ENCODE peak calls at places on chromosomes 5 and 9, in five cellular contexts. T is stimulated activated CD4-positive, alpha-beta T cell treated with anti-CD3 and anti-CD28 coated beads, Interleukin-4, amount 100 ng/mL, for 1 hour; N is GM12891; S is HT1080; O is activated CD4-positive, CD25-positive, alpha-beta regulatory T cell. G is an unnamed sample.

GRCh38 chr5:179606910-179607448 is 16.5 kb downstream of the HNRNPH1 start:
- DNase-seq in S (no peak), O (no peak), T (no peak), N (no peak), G (no peak)

GRCh38 chr5:88675758-88676636 is 207.0 kb downstream of the MEF2C start:
- DNase-seq in S (no peak), T (no peak), N (no peak), O (no peak), G (peak)

GRCh38 chr9:13364271-13364670 is 84.8 kb upstream of the MPDZ start:
- DNase-seq in S (no peak), T (no peak), N (no peak), O (no peak), G (no peak)

GRCh38 chr5:10120934-10121333 is 128.8 kb downstream of the ATPSCKMT start:
- DNase-seq in O (no peak), T (no peak), N (no peak), S (no peak), G (no peak)

GRCh38 chr9:132006657-132007370 is 72.9 kb downstream of the MED27 start:
- DNase-seq in S (no peak), T (no peak), N (peak), O (no peak), G (peak)

GRCh38 chr5:39197556-39197955 is 21.8 kb downstream of the FYB1 start:
- DNase-seq in S (no peak), T (peak), N (no peak), O (no peak), G (no peak)

GRCh38 chr9:70917277-70917676 is 204.1 kb downstream of the TRPM3 start:
- DNase-seq in T (no peak), O (no peak), N (no peak), S (no peak), G (no peak)

GRCh38 chr9:101027733-101028345 is 688 bp upstream of the PLPPR1 start:
- DNase-seq in S (peak), O (no peak), N (no peak), T (no peak), G (no peak)

GRCh38 chr9:129285979-129286772 is 108.1 kb upstream of the IER5L start:
- DNase-seq in S (no peak), O (no peak), T (no peak), N (no peak), G (no peak)

GRCh38 chr9:98429613-98430012 is 174.2 kb upstream of the TBC1D2 start:
- DNase-seq in N (no peak), O (no peak), S (peak), T (no peak), G (no peak)

GRCh38 chr5:68898961-68899471 is 194.8 kb upstream of the SLC30A5 start:
- DNase-seq in O (no peak), S (peak), N (no peak), T (no peak), G (no peak)

GRCh38 chr9:8492034-8492433 is 692.5 kb upstream of the DMAC1 start:
- DNase-seq in N (no peak), T (no peak), S (no peak), O (no peak), G (no peak)

GRCh38 chr9:78972303-78973002 is 599.3 kb upstream of the TLE4 start:
- DNase-seq in T (no peak), S (no peak), N (no peak), O (no peak), G (no peak)

GRCh38 chr5:5719292-5719691 is 296.8 kb downstream of the ICE1 start:
- DNase-seq in N (no peak), T (no peak), O (no peak), S (no peak), G (no peak)

GRCh38 chr5:126527892-126528291 is 67.1 kb downstream of the ALDH7A1 start:
- DNase-seq in N (no peak), T (no peak), O (no peak), S (peak), G (no peak)

GRCh38 chr9:70043689-70044449 is at the start of gene MAMDC2:
- DNase-seq in O (no peak), T (no peak), S (no peak), N (no peak), G (no peak)

GRCh38 chr5:74034738-74035137 is 408.7 kb downstream of the ARHGEF28 start:
- DNase-seq in T (no peak), S (peak), N (no peak), O (no peak), G (no peak)

GRCh38 chr5:120545951-120546350 is 81.9 kb downstream of the PRR16 start:
- DNase-seq in S (no peak), N (no peak), O (no peak), T (no peak), G (no peak)

GRCh38 chr5:7548576-7548975 is 152.6 kb downstream of the ADCY2 start:
- DNase-seq in O (no peak), N (no peak), T (no peak), S (no peak), G (no peak)

GRCh38 chr9:126363847-126364671 is 37.4 kb downstream of the MVB12B start:
- DNase-seq in O (no peak), S (peak), N (no peak), T (no peak), G (no peak)

GRCh38 chr9:124399323-124399962 is 15.8 kb downstream of the PSMB7 start:
- DNase-seq in T (no peak), S (no peak), O (no peak), N (no peak), G (no peak)

GRCh38 chr9:70639853-70640814 is 225.7 kb upstream of the KLF9 start:
- DNase-seq in O (no peak), N (no peak), T (no peak), S (peak), G (no peak)

GRCh38 chr9:128121924-128122808 is 5.4 kb downstream of the PTGES2 start:
- DNase-seq in N (no peak), T (no peak), O (no peak), S (no peak), G (no peak)

GRCh38 chr9:89021154-89021803 is 30.0 kb downstream of the S1PR3 start:
- DNase-seq in T (no peak), O (no peak), S (peak), N (no peak), G (no peak)

GRCh38 chr5:120452471-120452870 is 11.6 kb upstream of the PRR16 start:
- DNase-seq in S (no peak), N (no peak), T (no peak), O (no peak), G (no peak)

GRCh38 chr5:1702318-1702717 is 97.3 kb downstream of the MRPL36 start:
- DNase-seq in O (no peak), T (no peak), S (peak), N (no peak), G (no peak)

GRCh38 chr9:71147368-71147767 is 25.9 kb upstream of the TRPM3 start:
- DNase-seq in O (no peak), T (no peak), S (no peak), N (no peak), G (no peak)

GRCh38 chr9:138042640-138043039 is 165.1 kb downstream of the CACNA1B start:
- DNase-seq in N (no peak), T (no peak), O (no peak), S (no peak), G (no peak)

GRCh38 chr5:55363861-55364260 is 56.1 kb downstream of the MTREX start:
- DNase-seq in S (no peak), O (no peak), T (no peak), N (no peak), G (no peak)

GRCh38 chr5:86918246-86918645 is 300.5 kb downstream of the COX7C start:
- DNase-seq in N (no peak), T (no peak), S (no peak), O (no peak), G (no peak)

GRCh38 chr5:125409496-125410351 is 663.3 kb upstream of the ZNF608 start:
- DNase-seq in S (no peak), O (no peak), N (no peak), T (no peak), G (no peak)

GRCh38 chr5:139861021-139861888 is 65.6 kb downstream of the PSD2 start:
- DNase-seq in T (no peak), N (no peak), S (no peak), O (no peak), G (no peak)

GRCh38 chr5:74639538-74640449 is 734 bp downstream of the ENC1 start:
- DNase-seq in S (no peak), O (no peak), T (peak), N (no peak), G (no peak)

GRCh38 chr5:139137703-139138102 is 60.5 kb downstream of the SIL1 start:
- DNase-seq in T (no peak), S (peak), O (no peak), N (no peak), G (no peak)

GRCh38 chr9:77374266-77374665 is 196.9 kb downstream of the VPS13A start:
- DNase-seq in S (peak), N (no peak), O (no peak), T (no peak), G (no peak)

GRCh38 chr5:172716796-172717313 is 54.1 kb downstream of the DUSP1 start:
- DNase-seq in S (peak), T (peak), N (peak), O (peak), G (peak)

G was measured in GM12864.